ENCODE peak calls at places on chromosomes 6 and 20, in eight cellular contexts. O is CD4-positive, CD25-positive, alpha-beta regulatory T cell; G is cardiac muscle cell; M is WERI-Rb-1; J is stimulated activated CD4-positive, alpha-beta T cell treated with anti-CD3 and anti-CD28 coated beads, Interleukin-1b, Interleukin-23, amount 100 ng/mL, for 1 hour; U is neural crest cell; P is ELF-1; N is left ventricle myocardium inferior. Z is an unnamed sample.

GRCh38 chr6:101918476-101918875 is 525.0 kb downstream of the GRIK2 start:
- DNase-seq in O (no peak), G (peak), M (no peak), J (no peak), U (no peak), P (no peak), N (no peak), Z (no peak)

GRCh38 chr6:19838442-19839236 is 1.5 kb downstream of the ID4 start:
- DNase-seq in O (no peak), G (no peak), M (peak), J (no peak), U (peak), P (peak), N (no peak), Z (peak)

GRCh38 chr6:150027806-150028565 is 2.7 kb upstream of the RAET1L start:
- DNase-seq in O (no peak), G (no peak), M (no peak), J (no peak), U (no peak), P (no peak), N (no peak), Z (no peak)

GRCh38 chr20:62358171-62358719 is 8.9 kb downstream of the LAMA5 start:
- DNase-seq in O (no peak), G (no peak), M (peak), J (no peak), U (no peak), P (no peak), N (peak), Z (peak)

GRCh38 chr20:10329387-10330005 is 104.5 kb downstream of the MKKS start:
- DNase-seq in O (no peak), G (no peak), M (no peak), J (no peak), U (no peak), P (no peak), N (no peak), Z (peak)

GRCh38 chr6:144127097-144127496 is 23.2 kb upstream of the STX11 start:
- DNase-seq in O (no peak), G (no peak), M (no peak), J (no peak), U (no peak), P (no peak), N (no peak), Z (no peak)

GRCh38 chr6:112286010-112286409 is 31.6 kb upstream of the LAMA4 start:
- DNase-seq in O (no peak), G (no peak), M (no peak), J (no peak), U (no peak), P (no peak), N (no peak), Z (no peak)

GRCh38 chr20:57316795-57317201 is 12.8 kb upstream of the SPO11 start:
- DNase-seq in O (no peak), G (no peak), M (no peak), J (no peak), U (no peak), P (no peak), N (no peak), Z (no peak)

GRCh38 chr6:31489046-31489445 is 8.9 kb upstream of the MICB start:
- DNase-seq in O (no peak), G (no peak), M (peak), J (no peak), U (no peak), P (no peak), N (no peak), Z (no peak)

GRCh38 chr6:79466222-79466834 is 70.9 kb downstream of the LCA5 start:
- DNase-seq in O (no peak), G (peak), M (no peak), J (no peak), U (no peak), P (no peak), N (no peak), Z (no peak)

GRCh38 chr6:34235605-34236422 is 859 bp upstream of the HMGA1 start:
- DNase-seq in O (peak), G (peak), M (peak), J (peak), U (peak), P (peak), N (peak), Z (no peak)

GRCh38 chr6:106511274-106512047 is 117.8 kb downstream of the RTN4IP1 start:
- DNase-seq in O (peak), G (peak), M (peak), J (no peak), U (no peak), P (peak), N (no peak), Z (no peak)

GRCh38 chr20:57428611-57429496 is 37.7 kb downstream of the RBM38 start:
- DNase-seq in O (no peak), G (no peak), M (no peak), J (no peak), U (no peak), P (no peak), N (no peak), Z (no peak)

GRCh38 chr20:37375227-37375626 is 29.3 kb downstream of the SRC start:
- DNase-seq in O (no peak), G (no peak), M (no peak), J (no peak), U (no peak), P (no peak), N (no peak), Z (no peak)

GRCh38 chr6:1164600-1164999 is 147.3 kb upstream of the FOXQ1 start:
- DNase-seq in O (no peak), G (no peak), M (no peak), J (no peak), U (no peak), P (no peak), N (no peak), Z (no peak)

GRCh38 chr6:27553123-27553904 is 80.4 kb upstream of the ZNF184 start:
- DNase-seq in O (no peak), G (peak), M (no peak), J (no peak), U (peak), P (peak), N (no peak), Z (peak)

GRCh38 chr6:38187285-38187684 is 367.8 kb downstream of the ZFAND3 start:
- DNase-seq in O (no peak), G (no peak), M (peak), J (no peak), U (no peak), P (peak), N (no peak), Z (no peak)

GRCh38 chr20:37500311-37500710 is 20.7 kb upstream of the NNAT start:
- DNase-seq in O (no peak), G (no peak), M (no peak), J (no peak), U (no peak), P (no peak), N (no peak), Z (peak)

GRCh38 chr6:144330588-144330987 is 45.5 kb downstream of the UTRN start:
- DNase-seq in O (no peak), G (no peak), M (no peak), J (no peak), U (no peak), P (peak), N (no peak), Z (no peak)

GRCh38 chr6:135334169-135334568 is 153.1 kb downstream of the MYB start:
- DNase-seq in O (no peak), G (peak), M (no peak), J (no peak), U (no peak), P (no peak), N (no peak), Z (no peak)

GRCh38 chr6:137927777-137928218 is 60.7 kb downstream of the TNFAIP3 start:
- DNase-seq in O (peak), G (peak), M (no peak), J (peak), U (no peak), P (no peak), N (no peak), Z (no peak)

GRCh38 chr6:39054577-39055142 is 6.1 kb downstream of the GLP1R start:
- DNase-seq in O (no peak), G (no peak), M (peak), J (no peak), U (no peak), P (no peak), N (no peak), Z (no peak)

GRCh38 chr6:43985329-43985728 is 141.9 kb downstream of the MRPL14 start:
- DNase-seq in O (no peak), G (no peak), M (no peak), J (no peak), U (no peak), P (no peak), N (no peak), Z (no peak)

GRCh38 chr20:20373046-20373706 is 5.3 kb downstream of the INSM1 start:
- DNase-seq in O (no peak), G (peak), M (no peak), J (no peak), U (no peak), P (peak), N (no peak), Z (peak)

GRCh38 chr6:125245523-125246264 is 56.1 kb downstream of the HDDC2 start:
- DNase-seq in O (no peak), G (no peak), M (no peak), J (no peak), U (no peak), P (peak), N (no peak), Z (no peak)

GRCh38 chr20:59667131-59667530 is 62.8 kb downstream of the PHACTR3 start:
- DNase-seq in O (no peak), G (no peak), M (no peak), J (no peak), U (no peak), P (no peak), N (no peak), Z (no peak)

GRCh38 chr6:135170849-135171248 is 10.3 kb upstream of the MYB start:
- DNase-seq in O (no peak), G (no peak), M (no peak), J (no peak), U (no peak), P (no peak), N (no peak), Z (no peak)